ENCODE peak calls at places on chromosomes 4 and X, in seven cellular contexts. One of them, this sample, is unnamed.

GRCh38 chr4:25795566-25796454 is 67.0 kb downstream of the SEL1L3 start:
- DNase-seq in MCF 10A: peak; percentile 28
- DNase-seq in activated effector memory CD4-positive, alpha-beta T cell treated with anti-CD3 and anti-CD28 coated beads, Interleukin-2, amount 50 U/mL, for 16 hours: no peak
- DNase-seq in HS-5: no peak
- DNase-seq in A549: no peak
- DNase-seq in fibroblast of villous mesenchyme: peak; percentile 9
- DNase-seq in RPMI8226: no peak
- DNase-seq in this sample: peak; percentile 24

GRCh38 chrX:19709812-19710518 is 177.4 kb downstream of the SH3KBP1 start:
- DNase-seq in MCF 10A: peak; percentile 92
- DNase-seq in activated effector memory CD4-positive, alpha-beta T cell treated with anti-CD3 and anti-CD28 coated beads, Interleukin-2, amount 50 U/mL, for 16 hours: no peak
- DNase-seq in HS-5: peak; percentile 89
- DNase-seq in A549: peak; percentile 67
- DNase-seq in fibroblast of villous mesenchyme: peak; percentile 85
- DNase-seq in RPMI8226: no peak
- DNase-seq in this sample: peak; percentile 87

GRCh38 chr4:25161599-25161960 is 1.3 kb upstream of the SEPSECS start:
- DNase-seq in MCF 10A: peak; percentile 12
- DNase-seq in activated effector memory CD4-positive, alpha-beta T cell treated with anti-CD3 and anti-CD28 coated beads, Interleukin-2, amount 50 U/mL, for 16 hours: no peak
- DNase-seq in HS-5: no peak
- DNase-seq in A549: no peak
- DNase-seq in fibroblast of villous mesenchyme: peak; percentile 13
- DNase-seq in RPMI8226: no peak
- DNase-seq in this sample: peak; percentile 42

GRCh38 chrX:14819766-14820165 is 53.1 kb downstream of the FANCB start:
- DNase-seq in MCF 10A: no peak
- DNase-seq in activated effector memory CD4-positive, alpha-beta T cell treated with anti-CD3 and anti-CD28 coated beads, Interleukin-2, amount 50 U/mL, for 16 hours: no peak
- DNase-seq in HS-5: no peak
- DNase-seq in A549: no peak
- DNase-seq in fibroblast of villous mesenchyme: no peak
- DNase-seq in RPMI8226: no peak
- DNase-seq in this sample: no peak

GRCh38 chr4:88756149-88756548 is 58.5 kb upstream of the NAP1L5 start:
- DNase-seq in MCF 10A: no peak
- DNase-seq in activated effector memory CD4-positive, alpha-beta T cell treated with anti-CD3 and anti-CD28 coated beads, Interleukin-2, amount 50 U/mL, for 16 hours: no peak
- DNase-seq in HS-5: no peak
- DNase-seq in A549: no peak
- DNase-seq in fibroblast of villous mesenchyme: peak; percentile 48
- DNase-seq in RPMI8226: no peak
- DNase-seq in this sample: no peak

GRCh38 chr4:36392049-36392448 is 110.6 kb downstream of the DTHD1 start:
- DNase-seq in MCF 10A: peak; percentile 17
- DNase-seq in activated effector memory CD4-positive, alpha-beta T cell treated with anti-CD3 and anti-CD28 coated beads, Interleukin-2, amount 50 U/mL, for 16 hours: no peak
- DNase-seq in HS-5: no peak
- DNase-seq in A549: no peak
- DNase-seq in fibroblast of villous mesenchyme: no peak
- DNase-seq in RPMI8226: no peak
- DNase-seq in this sample: peak; percentile 20

GRCh38 chrX:151780621-151781020 is 46.1 kb downstream of the CNGA2 start:
- DNase-seq in MCF 10A: no peak
- DNase-seq in activated effector memory CD4-positive, alpha-beta T cell treated with anti-CD3 and anti-CD28 coated beads, Interleukin-2, amount 50 U/mL, for 16 hours: no peak
- DNase-seq in HS-5: no peak
- DNase-seq in A549: no peak
- DNase-seq in fibroblast of villous mesenchyme: no peak
- DNase-seq in RPMI8226: no peak
- DNase-seq in this sample: no peak

GRCh38 chr4:158913766-158914165 is 144.9 kb downstream of the FNIP2 start:
- DNase-seq in MCF 10A: no peak
- DNase-seq in activated effector memory CD4-positive, alpha-beta T cell treated with anti-CD3 and anti-CD28 coated beads, Interleukin-2, amount 50 U/mL, for 16 hours: no peak
- DNase-seq in HS-5: no peak
- DNase-seq in A549: no peak
- DNase-seq in fibroblast of villous mesenchyme: peak; percentile 33
- DNase-seq in RPMI8226: no peak
- DNase-seq in this sample: no peak

GRCh38 chrX:49214996-49215526 is 15.1 kb upstream of the SYP start:
- DNase-seq in MCF 10A: no peak
- DNase-seq in activated effector memory CD4-positive, alpha-beta T cell treated with anti-CD3 and anti-CD28 coated beads, Interleukin-2, amount 50 U/mL, for 16 hours: no peak
- DNase-seq in HS-5: no peak
- DNase-seq in A549: no peak
- DNase-seq in fibroblast of villous mesenchyme: no peak
- DNase-seq in RPMI8226: no peak
- DNase-seq in this sample: no peak

GRCh38 chr4:107348188-107348872 is 312.2 kb upstream of the DKK2 start:
- DNase-seq in MCF 10A: no peak
- DNase-seq in activated effector memory CD4-positive, alpha-beta T cell treated with anti-CD3 and anti-CD28 coated beads, Interleukin-2, amount 50 U/mL, for 16 hours: no peak
- DNase-seq in HS-5: no peak
- DNase-seq in A549: no peak
- DNase-seq in fibroblast of villous mesenchyme: peak; percentile 39
- DNase-seq in RPMI8226: no peak
- DNase-seq in this sample: no peak

GRCh38 chr4:189092596-189092995 is 848.1 kb upstream of the FRG1 start:
- DNase-seq in MCF 10A: peak; percentile 37
- DNase-seq in activated effector memory CD4-positive, alpha-beta T cell treated with anti-CD3 and anti-CD28 coated beads, Interleukin-2, amount 50 U/mL, for 16 hours: no peak
- DNase-seq in HS-5: no peak
- DNase-seq in A549: no peak
- DNase-seq in fibroblast of villous mesenchyme: peak; percentile 58
- DNase-seq in RPMI8226: peak; percentile 16
- DNase-seq in this sample: no peak

GRCh38 chrX:114650351-114650750 is 66.5 kb downstream of the HTR2C start:
- DNase-seq in MCF 10A: no peak
- DNase-seq in activated effector memory CD4-positive, alpha-beta T cell treated with anti-CD3 and anti-CD28 coated beads, Interleukin-2, amount 50 U/mL, for 16 hours: no peak
- DNase-seq in HS-5: peak; percentile 6
- DNase-seq in A549: no peak
- DNase-seq in fibroblast of villous mesenchyme: no peak
- DNase-seq in RPMI8226: no peak
- DNase-seq in this sample: no peak

GRCh38 chr4:162163892-162164759 is at the start of gene FSTL5:
- DNase-seq in MCF 10A: peak; percentile 82
- DNase-seq in activated effector memory CD4-positive, alpha-beta T cell treated with anti-CD3 and anti-CD28 coated beads, Interleukin-2, amount 50 U/mL, for 16 hours: peak; percentile 62
- DNase-seq in HS-5: peak; percentile 42
- DNase-seq in A549: peak; percentile 22
- DNase-seq in fibroblast of villous mesenchyme: peak; percentile 1
- DNase-seq in RPMI8226: peak; percentile 15
- DNase-seq in this sample: peak; percentile 53

GRCh38 chrX:129953334-129953648 is 29.1 kb upstream of the BCORL1 start:
- DNase-seq in MCF 10A: no peak
- DNase-seq in activated effector memory CD4-positive, alpha-beta T cell treated with anti-CD3 and anti-CD28 coated beads, Interleukin-2, amount 50 U/mL, for 16 hours: no peak
- DNase-seq in HS-5: no peak
- DNase-seq in A549: no peak
- DNase-seq in fibroblast of villous mesenchyme: no peak
- DNase-seq in RPMI8226: no peak
- DNase-seq in this sample: no peak

GRCh38 chr4:8762356-8762755 is 109.3 kb downstream of the HMX1 start:
- DNase-seq in MCF 10A: no peak
- DNase-seq in activated effector memory CD4-positive, alpha-beta T cell treated with anti-CD3 and anti-CD28 coated beads, Interleukin-2, amount 50 U/mL, for 16 hours: peak; percentile 36
- DNase-seq in HS-5: no peak
- DNase-seq in A549: no peak
- DNase-seq in fibroblast of villous mesenchyme: no peak
- DNase-seq in RPMI8226: no peak
- DNase-seq in this sample: no peak

GRCh38 chrX:136204571-136204970 is 46.6 kb downstream of the MAP7D3 start:
- DNase-seq in MCF 10A: peak; percentile 34
- DNase-seq in activated effector memory CD4-positive, alpha-beta T cell treated with anti-CD3 and anti-CD28 coated beads, Interleukin-2, amount 50 U/mL, for 16 hours: peak; percentile 59
- DNase-seq in HS-5: no peak
- DNase-seq in A549: peak; percentile 15
- DNase-seq in fibroblast of villous mesenchyme: peak; percentile 74
- DNase-seq in RPMI8226: no peak
- DNase-seq in this sample: peak; percentile 83

GRCh38 chr4:57110635-57111546 is 706 bp upstream of the IGFBP7 start:
- DNase-seq in MCF 10A: no peak
- DNase-seq in activated effector memory CD4-positive, alpha-beta T cell treated with anti-CD3 and anti-CD28 coated beads, Interleukin-2, amount 50 U/mL, for 16 hours: no peak
- DNase-seq in HS-5: no peak
- DNase-seq in A549: no peak
- DNase-seq in fibroblast of villous mesenchyme: peak; percentile 79
- DNase-seq in RPMI8226: peak; percentile 44
- DNase-seq in this sample: no peak

GRCh38 chr4:162056947-162057346 is 106.9 kb downstream of the FSTL5 start:
- DNase-seq in MCF 10A: no peak
- DNase-seq in activated effector memory CD4-positive, alpha-beta T cell treated with anti-CD3 and anti-CD28 coated beads, Interleukin-2, amount 50 U/mL, for 16 hours: no peak
- DNase-seq in HS-5: no peak
- DNase-seq in A549: no peak
- DNase-seq in fibroblast of villous mesenchyme: no peak
- DNase-seq in RPMI8226: no peak
- DNase-seq in this sample: no peak

GRCh38 chr4:164383187-164384181 is 370.4 kb upstream of the SMIM31 start:
- DNase-seq in MCF 10A: peak; percentile 40
- DNase-seq in activated effector memory CD4-positive, alpha-beta T cell treated with anti-CD3 and anti-CD28 coated beads, Interleukin-2, amount 50 U/mL, for 16 hours: no peak
- DNase-seq in HS-5: no peak
- DNase-seq in A549: no peak
- DNase-seq in fibroblast of villous mesenchyme: no peak
- DNase-seq in RPMI8226: no peak
- DNase-seq in this sample: no peak

GRCh38 chr4:835148-836002 is 9.4 kb upstream of the CPLX1 start:
- DNase-seq in MCF 10A: no peak
- DNase-seq in activated effector memory CD4-positive, alpha-beta T cell treated with anti-CD3 and anti-CD28 coated beads, Interleukin-2, amount 50 U/mL, for 16 hours: peak; percentile 56
- DNase-seq in HS-5: no peak
- DNase-seq in A549: no peak
- DNase-seq in fibroblast of villous mesenchyme: no peak
- DNase-seq in RPMI8226: peak; percentile 75
- DNase-seq in this sample: no peak

GRCh38 chr4:3239998-3240920 is 8.7 kb upstream of the MSANTD1 start:
- DNase-seq in MCF 10A: no peak
- DNase-seq in activated effector memory CD4-positive, alpha-beta T cell treated with anti-CD3 and anti-CD28 coated beads, Interleukin-2, amount 50 U/mL, for 16 hours: no peak
- DNase-seq in HS-5: no peak
- DNase-seq in A549: no peak
- DNase-seq in fibroblast of villous mesenchyme: no peak
- DNase-seq in RPMI8226: no peak
- DNase-seq in this sample: no peak

GRCh38 chrX:320126-320783 is 1.7 kb upstream of the GTPBP6 start:
- DNase-seq in MCF 10A: no peak
- DNase-seq in activated effector memory CD4-positive, alpha-beta T cell treated with anti-CD3 and anti-CD28 coated beads, Interleukin-2, amount 50 U/mL, for 16 hours: peak; percentile 66
- DNase-seq in HS-5: no peak
- DNase-seq in A549: no peak
- DNase-seq in fibroblast of villous mesenchyme: peak; percentile 18
- DNase-seq in RPMI8226: no peak
- DNase-seq in this sample: peak; percentile 19

GRCh38 chrX:2875798-2876399 is 47.2 kb downstream of the GYG2 start:
- DNase-seq in MCF 10A: peak; percentile 43
- DNase-seq in activated effector memory CD4-positive, alpha-beta T cell treated with anti-CD3 and anti-CD28 coated beads, Interleukin-2, amount 50 U/mL, for 16 hours: no peak
- DNase-seq in HS-5: no peak
- DNase-seq in A549: no peak
- DNase-seq in fibroblast of villous mesenchyme: peak; percentile 36
- DNase-seq in RPMI8226: peak; percentile 10
- DNase-seq in this sample: peak; percentile 26

GRCh38 chr4:153465583-153465921 is 608 bp upstream of the TMEM131L start:
- DNase-seq in MCF 10A: peak; percentile 51
- DNase-seq in activated effector memory CD4-positive, alpha-beta T cell treated with anti-CD3 and anti-CD28 coated beads, Interleukin-2, amount 50 U/mL, for 16 hours: peak; percentile 74
- DNase-seq in HS-5: no peak
- DNase-seq in A549: peak; percentile 37
- DNase-seq in fibroblast of villous mesenchyme: peak; percentile 56
- DNase-seq in RPMI8226: peak; percentile 54
- DNase-seq in this sample: peak; percentile 47